ENCODE peak calls at places on chromosomes 16 and 17, in seven cellular contexts. One of them, this sample, is unnamed.
A peak's percentile ranks its signal among the peaks of the same experiment; 100 is the strongest.

GRCh38 chr17:47264171-47264570 is 10.5 kb downstream of the ITGB3 start:
- DNase-seq in A549: no peak
- DNase-seq in GM12878: no peak
- DNase-seq in HCT116: no peak
- DNase-seq in K562: no peak
- DNase-seq in SK-N-SH: no peak
- DNase-seq in HepG2: no peak
- DNase-seq in this sample: no peak

GRCh38 chr17:58092797-58093385 is 9.7 kb downstream of the DYNLL2 start:
- DNase-seq in A549: no peak
- DNase-seq in GM12878: no peak
- DNase-seq in HCT116: no peak
- DNase-seq in K562: no peak
- DNase-seq in SK-N-SH: no peak
- DNase-seq in HepG2: no peak
- DNase-seq in this sample: no peak

GRCh38 chr16:71552698-71553503 is 24.0 kb downstream of the TAT start:
- DNase-seq in A549: no peak
- DNase-seq in GM12878: no peak
- DNase-seq in HCT116: peak; percentile 6
- DNase-seq in K562: no peak
- DNase-seq in SK-N-SH: no peak
- DNase-seq in HepG2: peak; percentile 64
- DNase-seq in this sample: no peak

GRCh38 chr16:1481906-1482835 is 6.6 kb downstream of the PTX4 start:
- DNase-seq in A549: no peak
- DNase-seq in GM12878: no peak
- DNase-seq in HCT116: no peak
- DNase-seq in K562: no peak
- DNase-seq in SK-N-SH: no peak
- DNase-seq in HepG2: no peak
- DNase-seq in this sample: no peak

GRCh38 chr16:700684-701584 is 4.7 kb downstream of the FBXL16 start:
- DNase-seq in A549: no peak
- DNase-seq in GM12878: no peak
- DNase-seq in HCT116: no peak
- DNase-seq in K562: peak; percentile 75
- DNase-seq in SK-N-SH: no peak
- DNase-seq in HepG2: no peak
- DNase-seq in this sample: no peak

GRCh38 chr16:85399583-85400284 is 213.4 kb upstream of the GSE1 start:
- DNase-seq in A549: no peak
- DNase-seq in GM12878: no peak
- DNase-seq in HCT116: no peak
- DNase-seq in K562: no peak
- DNase-seq in SK-N-SH: no peak
- DNase-seq in HepG2: no peak
- DNase-seq in this sample: no peak

GRCh38 chr17:38919316-38920078 is 5.9 kb upstream of the LASP1NB start:
- DNase-seq in A549: no peak
- DNase-seq in GM12878: no peak
- DNase-seq in HCT116: no peak
- DNase-seq in K562: no peak
- DNase-seq in SK-N-SH: no peak
- DNase-seq in HepG2: no peak
- DNase-seq in this sample: no peak

GRCh38 chr16:62034236-62035114 is 1.8 kb downstream of the CDH8 start:
- DNase-seq in A549: no peak
- DNase-seq in GM12878: no peak
- DNase-seq in HCT116: no peak
- DNase-seq in K562: no peak
- DNase-seq in SK-N-SH: no peak
- DNase-seq in HepG2: no peak
- DNase-seq in this sample: no peak

GRCh38 chr17:70791748-70792443 is 622.6 kb downstream of the KCNJ2 start:
- DNase-seq in A549: no peak
- DNase-seq in GM12878: no peak
- DNase-seq in HCT116: no peak
- DNase-seq in K562: no peak
- DNase-seq in SK-N-SH: no peak
- DNase-seq in HepG2: no peak
- DNase-seq in this sample: no peak

GRCh38 chr17:66716236-66717026 is 118.5 kb upstream of the CACNG5 start:
- DNase-seq in A549: no peak
- DNase-seq in GM12878: no peak
- DNase-seq in HCT116: no peak
- DNase-seq in K562: peak; percentile 50
- DNase-seq in SK-N-SH: no peak
- DNase-seq in HepG2: no peak
- DNase-seq in this sample: no peak

GRCh38 chr16:88878967-88879787 is 12.7 kb upstream of the PABPN1L start:
- DNase-seq in A549: no peak
- DNase-seq in GM12878: no peak
- DNase-seq in HCT116: no peak
- DNase-seq in K562: no peak
- DNase-seq in SK-N-SH: no peak
- DNase-seq in HepG2: no peak
- DNase-seq in this sample: no peak

GRCh38 chr17:46768540-46768870 is 50.0 kb downstream of the WNT3 start:
- DNase-seq in A549: no peak
- DNase-seq in GM12878: no peak
- DNase-seq in HCT116: no peak
- DNase-seq in K562: no peak
- DNase-seq in SK-N-SH: peak; percentile 17
- DNase-seq in HepG2: no peak
- DNase-seq in this sample: no peak

GRCh38 chr17:416293-417206 is 63.9 kb upstream of the RPH3AL start:
- DNase-seq in A549: no peak
- DNase-seq in GM12878: peak; percentile 85
- DNase-seq in HCT116: no peak
- DNase-seq in K562: no peak
- DNase-seq in SK-N-SH: no peak
- DNase-seq in HepG2: no peak
- DNase-seq in this sample: no peak
- TF ChIP-seq REST in A549: no peak
- TF ChIP-seq REST in GM12878: no peak
- TF ChIP-seq REST in HCT116: no peak
- TF ChIP-seq REST in K562: no peak
- TF ChIP-seq REST in SK-N-SH: no peak
- TF ChIP-seq REST in HepG2: no peak
- TF ChIP-seq REST in this sample: no peak

GRCh38 chr17:7232114-7232513 is 2.2 kb downstream of the DVL2 start:
- DNase-seq in A549: no peak
- DNase-seq in GM12878: no peak
- DNase-seq in HCT116: no peak
- DNase-seq in K562: no peak
- DNase-seq in SK-N-SH: no peak
- DNase-seq in HepG2: no peak
- DNase-seq in this sample: no peak
- H3K4me1 ChIP-seq in A549: peaks cover 49% of the 10 kb centered on the region
- H3K4me1 ChIP-seq in GM12878: peaks cover 20% of the 10 kb centered on the region
- H3K4me1 ChIP-seq in HCT116: peaks cover 22% of the 10 kb centered on the region
- H3K4me1 ChIP-seq in K562: peaks cover 30% of the 10 kb centered on the region
- H3K4me1 ChIP-seq in SK-N-SH: peaks cover 27% of the 10 kb centered on the region
- H3K4me1 ChIP-seq in HepG2: peaks cover 48% of the 10 kb centered on the region
- H3K4me1 ChIP-seq in this sample: peaks cover 35% of the 10 kb centered on the region

GRCh38 chr16:86616906-86617305 is 38.6 kb downstream of the FOXL1 start:
- DNase-seq in A549: no peak
- DNase-seq in GM12878: no peak
- DNase-seq in HCT116: no peak
- DNase-seq in K562: no peak
- DNase-seq in SK-N-SH: no peak
- DNase-seq in HepG2: no peak
- DNase-seq in this sample: no peak
- H3K9me3 ChIP-seq in A549: no peaks in the 10 kb centered on the region
- H3K9me3 ChIP-seq in GM12878: no peaks in the 10 kb centered on the region
- H3K9me3 ChIP-seq in HCT116: no peaks in the 10 kb centered on the region
- H3K9me3 ChIP-seq in K562: no peaks in the 10 kb centered on the region
- H3K9me3 ChIP-seq in SK-N-SH: no peaks in the 10 kb centered on the region
- H3K9me3 ChIP-seq in HepG2: no peaks in the 10 kb centered on the region
- H3K9me3 ChIP-seq in this sample: no peaks in the 10 kb centered on the region

DNA sequence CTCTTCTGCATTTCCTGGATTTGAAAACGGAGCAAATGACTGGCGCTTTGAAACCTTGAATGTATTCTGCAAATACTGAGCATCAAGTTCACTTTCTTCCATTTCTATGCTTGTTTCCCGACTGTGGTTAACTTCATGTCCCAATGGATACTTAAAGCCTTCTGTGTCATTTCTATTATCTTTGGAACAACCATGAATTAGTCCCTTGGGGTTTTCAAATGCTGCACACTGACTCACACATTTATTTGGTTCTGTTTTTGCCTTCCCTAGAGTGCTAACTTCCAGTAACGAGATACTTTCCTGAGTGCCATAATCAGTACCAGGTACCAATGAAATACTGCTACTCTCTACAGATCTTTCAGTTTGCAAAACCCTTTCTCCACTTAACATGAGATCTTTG is 32.3 kb downstream of the BRCA1 start:
- DNase-seq in A549: no peak
- DNase-seq in GM12878: no peak
- DNase-seq in HCT116: no peak
- DNase-seq in K562: no peak
- DNase-seq in SK-N-SH: no peak
- DNase-seq in HepG2: no peak
- DNase-seq in this sample: no peak
- TF ChIP-seq REST in A549: no peak
- TF ChIP-seq REST in GM12878: no peak
- TF ChIP-seq REST in HCT116: no peak
- TF ChIP-seq REST in K562: no peak
- TF ChIP-seq REST in SK-N-SH: no peak
- TF ChIP-seq REST in HepG2: no peak
- TF ChIP-seq REST in this sample: no peak

GRCh38 chr17:48568499-48569259 is 9.5 kb downstream of the HOXB4 start:
- DNase-seq in A549: no peak
- DNase-seq in GM12878: no peak
- DNase-seq in HCT116: no peak
- DNase-seq in K562: no peak
- DNase-seq in SK-N-SH: no peak
- DNase-seq in HepG2: no peak
- DNase-seq in this sample: no peak

GRCh38 chr17:48565024-48565558 is 13.1 kb downstream of the HOXB4 start:
- DNase-seq in A549: no peak
- DNase-seq in GM12878: no peak
- DNase-seq in HCT116: no peak
- DNase-seq in K562: no peak
- DNase-seq in SK-N-SH: no peak
- DNase-seq in HepG2: no peak
- DNase-seq in this sample: no peak

GRCh38 chr17:48567646-48568354 is 10.3 kb downstream of the HOXB4 start:
- DNase-seq in A549: no peak
- DNase-seq in GM12878: no peak
- DNase-seq in HCT116: no peak
- DNase-seq in K562: no peak
- DNase-seq in SK-N-SH: no peak
- DNase-seq in HepG2: no peak
- DNase-seq in this sample: no peak

GRCh38 chr17:48566717-48567116 is 11.4 kb downstream of the HOXB4 start:
- DNase-seq in A549: no peak
- DNase-seq in GM12878: no peak
- DNase-seq in HCT116: no peak
- DNase-seq in K562: no peak
- DNase-seq in SK-N-SH: no peak
- DNase-seq in HepG2: no peak
- DNase-seq in this sample: no peak

DNA sequence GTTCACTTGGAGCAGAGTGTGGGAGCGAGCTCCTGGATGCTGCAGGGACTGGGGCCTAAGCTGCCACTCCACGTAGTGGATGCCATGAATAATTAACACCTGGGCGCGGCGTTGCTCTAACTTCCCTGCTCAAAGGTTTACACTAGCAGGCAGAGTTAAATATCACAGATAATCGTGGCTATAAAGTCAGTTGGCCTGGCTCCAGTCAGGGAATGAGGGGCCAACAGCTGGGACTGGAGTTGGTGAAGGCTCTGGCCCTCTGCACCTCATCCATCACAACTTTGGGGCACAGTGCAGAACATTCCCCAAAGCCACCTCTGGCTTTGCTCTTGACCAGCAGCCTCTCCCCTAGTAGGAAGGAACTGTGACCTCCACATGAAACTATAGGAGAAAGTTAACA is 10.9 kb downstream of the HOXB4 start:
- DNase-seq in A549: no peak
- DNase-seq in GM12878: no peak
- DNase-seq in HCT116: no peak
- DNase-seq in K562: no peak
- DNase-seq in SK-N-SH: no peak
- DNase-seq in HepG2: no peak
- DNase-seq in this sample: no peak
- H3K4me1 ChIP-seq in A549: peaks cover 7% of the 10 kb centered on the region
- H3K4me1 ChIP-seq in GM12878: no peaks in the 10 kb centered on the region
- H3K4me1 ChIP-seq in HCT116: no peaks in the 10 kb centered on the region
- H3K4me1 ChIP-seq in K562: peaks cover 31% of the 10 kb centered on the region
- H3K4me1 ChIP-seq in SK-N-SH: peaks cover 2% of the 10 kb centered on the region
- H3K4me1 ChIP-seq in HepG2: no peaks in the 10 kb centered on the region
- H3K4me1 ChIP-seq in this sample: peaks cover 95% of the 10 kb centered on the region

DNA sequence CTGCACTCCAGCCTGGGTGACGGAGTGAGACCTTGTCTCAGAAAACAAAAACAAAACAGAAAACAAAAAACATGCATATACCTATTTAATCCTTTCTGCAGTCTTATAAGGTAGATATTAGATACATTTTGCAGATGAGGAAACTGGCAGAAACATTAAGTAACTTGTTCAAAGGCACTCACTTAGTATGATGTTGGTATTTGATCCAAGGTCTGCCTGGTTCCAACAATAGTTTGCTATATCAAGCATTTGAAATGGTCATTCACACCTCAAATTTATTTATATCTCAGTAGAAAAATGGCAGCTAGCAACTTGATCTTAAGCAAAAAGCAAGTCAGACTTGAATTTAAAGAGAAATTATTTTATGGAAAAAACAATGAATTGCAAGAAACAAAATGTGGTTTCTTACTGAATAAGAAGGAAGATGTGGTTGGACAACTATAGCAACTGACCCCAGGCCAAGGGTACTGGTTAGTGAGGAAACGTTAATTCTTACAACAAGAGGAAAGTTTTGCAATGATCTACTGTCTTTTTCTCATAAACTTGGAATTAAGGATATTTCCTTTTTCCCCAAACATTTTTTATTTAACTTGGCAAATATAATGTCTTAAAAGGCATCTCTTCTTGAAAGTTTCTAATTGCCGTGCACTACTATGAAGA is 19.7 kb downstream of the DHRS7B start:
- DNase-seq in A549: no peak
- DNase-seq in GM12878: no peak
- DNase-seq in HCT116: no peak
- DNase-seq in K562: no peak
- DNase-seq in SK-N-SH: no peak
- DNase-seq in HepG2: no peak
- DNase-seq in this sample: no peak
- H3K9me3 ChIP-seq in A549: peaks cover 11% of the 10 kb centered on the region
- H3K9me3 ChIP-seq in GM12878: peaks cover 4% of the 10 kb centered on the region
- H3K9me3 ChIP-seq in HCT116: no peaks in the 10 kb centered on the region
- H3K9me3 ChIP-seq in K562: peaks cover 2% of the 10 kb centered on the region
- H3K9me3 ChIP-seq in SK-N-SH: no peaks in the 10 kb centered on the region
- H3K9me3 ChIP-seq in HepG2: no peaks in the 10 kb centered on the region
- H3K9me3 ChIP-seq in this sample: no peaks in the 10 kb centered on the region